ENCODE peak calls at places on chromosome X, in seven cellular contexts. One of them, this sample, is unnamed.
A peak's percentile ranks its signal among the peaks of the same experiment; 100 is the strongest.

GRCh38 chrX:129522184-129523059 is 868 bp downstream of the SMARCA1 start:
- DNase-seq in AG08396: peak; percentile 65
- DNase-seq in stimulated activated CD4-positive, alpha-beta T cell treated with anti-CD3 and anti-CD28 coated beads, Interleukin-1b, Interleukin-23, amount 100 ng/mL, for 24 hours: no peak
- DNase-seq in HTR-8/SVneo: peak; percentile 29
- DNase-seq in SK-N-SH: peak; percentile 78
- DNase-seq in posterior vena cava: no peak
- DNase-seq in GM23248: peak; percentile 81
- DNase-seq in this sample: peak; percentile 75

GRCh38 chrX:22296871-22297270 is 24.2 kb downstream of the CBLL2 start:
- DNase-seq in AG08396: no peak
- DNase-seq in stimulated activated CD4-positive, alpha-beta T cell treated with anti-CD3 and anti-CD28 coated beads, Interleukin-1b, Interleukin-23, amount 100 ng/mL, for 24 hours: no peak
- DNase-seq in HTR-8/SVneo: no peak
- DNase-seq in SK-N-SH: no peak
- DNase-seq in posterior vena cava: no peak
- DNase-seq in GM23248: peak; percentile 14
- DNase-seq in this sample: no peak

GRCh38 chrX:29652484-29652883 is 562.9 kb upstream of the MAGEB2 start:
- DNase-seq in AG08396: peak; percentile 37
- DNase-seq in stimulated activated CD4-positive, alpha-beta T cell treated with anti-CD3 and anti-CD28 coated beads, Interleukin-1b, Interleukin-23, amount 100 ng/mL, for 24 hours: no peak
- DNase-seq in HTR-8/SVneo: peak; percentile 46
- DNase-seq in SK-N-SH: no peak
- DNase-seq in posterior vena cava: no peak
- DNase-seq in GM23248: peak; percentile 52
- DNase-seq in this sample: no peak

GRCh38 chrX:110173192-110174175 is 144.4 kb downstream of the AMMECR1 start:
- DNase-seq in AG08396: no peak
- DNase-seq in stimulated activated CD4-positive, alpha-beta T cell treated with anti-CD3 and anti-CD28 coated beads, Interleukin-1b, Interleukin-23, amount 100 ng/mL, for 24 hours: no peak
- DNase-seq in HTR-8/SVneo: no peak
- DNase-seq in SK-N-SH: no peak
- DNase-seq in posterior vena cava: no peak
- DNase-seq in GM23248: peak; percentile 33
- DNase-seq in this sample: no peak

GRCh38 chrX:153537526-153538295 is 20.3 kb downstream of the ATP2B3 start:
- DNase-seq in AG08396: no peak
- DNase-seq in stimulated activated CD4-positive, alpha-beta T cell treated with anti-CD3 and anti-CD28 coated beads, Interleukin-1b, Interleukin-23, amount 100 ng/mL, for 24 hours: no peak
- DNase-seq in HTR-8/SVneo: no peak
- DNase-seq in SK-N-SH: peak; percentile 55
- DNase-seq in posterior vena cava: no peak
- DNase-seq in GM23248: no peak
- DNase-seq in this sample: peak; percentile 61

GRCh38 chrX:97524997-97525396 is 641.3 kb downstream of the RPA4 start:
- DNase-seq in AG08396: no peak
- DNase-seq in stimulated activated CD4-positive, alpha-beta T cell treated with anti-CD3 and anti-CD28 coated beads, Interleukin-1b, Interleukin-23, amount 100 ng/mL, for 24 hours: no peak
- DNase-seq in HTR-8/SVneo: no peak
- DNase-seq in SK-N-SH: no peak
- DNase-seq in posterior vena cava: no peak
- DNase-seq in GM23248: peak; percentile 1
- DNase-seq in this sample: no peak

GRCh38 chrX:47143894-47144625 is 442 bp downstream of the NDUFB11 start:
- DNase-seq in AG08396: peak; percentile 47
- DNase-seq in stimulated activated CD4-positive, alpha-beta T cell treated with anti-CD3 and anti-CD28 coated beads, Interleukin-1b, Interleukin-23, amount 100 ng/mL, for 24 hours: no peak
- DNase-seq in HTR-8/SVneo: no peak
- DNase-seq in SK-N-SH: peak; percentile 72
- DNase-seq in posterior vena cava: no peak
- DNase-seq in GM23248: peak; percentile 60
- DNase-seq in this sample: peak; percentile 65

GRCh38 chrX:57134702-57135101 is 2.5 kb downstream of the SPIN2A start:
- DNase-seq in AG08396: no peak
- DNase-seq in stimulated activated CD4-positive, alpha-beta T cell treated with anti-CD3 and anti-CD28 coated beads, Interleukin-1b, Interleukin-23, amount 100 ng/mL, for 24 hours: no peak
- DNase-seq in HTR-8/SVneo: no peak
- DNase-seq in SK-N-SH: no peak
- DNase-seq in posterior vena cava: no peak
- DNase-seq in GM23248: no peak
- DNase-seq in this sample: no peak

GRCh38 chrX:148501121-148502066 is 977 bp downstream of the AFF2 start:
- DNase-seq in AG08396: no peak
- DNase-seq in stimulated activated CD4-positive, alpha-beta T cell treated with anti-CD3 and anti-CD28 coated beads, Interleukin-1b, Interleukin-23, amount 100 ng/mL, for 24 hours: no peak
- DNase-seq in HTR-8/SVneo: no peak
- DNase-seq in SK-N-SH: peak; percentile 25
- DNase-seq in posterior vena cava: peak; percentile 81
- DNase-seq in GM23248: no peak
- DNase-seq in this sample: peak; percentile 53

This sample was measured in D341Med.